ENCODE peak calls at places on chromosomes 13 and 19, in six cellular contexts. W, S, P, L, Q and I are unnamed samples.

GRCh38 chr19:10760268-10760944 is 42.5 kb downstream of the DNM2 start:
- DNase-seq in W (no peak), S (no peak), P (no peak), L (no peak), Q (no peak), I (no peak)

GRCh38 chr19:1102407-1103106 is 1.2 kb upstream of the GPX4 start:
- DNase-seq in W (peak; percentile 91), S (no peak), P (no peak), L (no peak), Q (peak; percentile 93), I (no peak)

GRCh38 chr13:36518707-36519106 is 86.4 kb downstream of the CCNA1 start:
- DNase-seq in W (no peak), S (no peak), P (no peak), L (no peak), Q (no peak), I (no peak)

GRCh38 chr19:54434862-54435174 is 14.2 kb upstream of the LENG8 start:
- DNase-seq in W (no peak), S (no peak), P (no peak), L (no peak), Q (no peak), I (no peak)

GRCh38 chr19:44754743-44755066 is 6.2 kb downstream of the BCL3 start:
- DNase-seq in W (no peak), S (no peak), P (no peak), L (no peak), Q (no peak), I (no peak)

GRCh38 chr13:98966019-98966418 is 11.8 kb downstream of the DOCK9 start:
- DNase-seq in W (no peak), S (no peak), P (no peak), L (no peak), Q (no peak), I (no peak)

GRCh38 chr13:87129602-87130300 is 541.4 kb upstream of the SLITRK5 start:
- DNase-seq in W (no peak), S (no peak), P (no peak), L (no peak), Q (no peak), I (no peak)

GRCh38 chr19:33460221-33460908 is 61.2 kb downstream of the PEPD start:
- DNase-seq in W (no peak), S (no peak), P (no peak), L (no peak), Q (no peak), I (no peak)

GRCh38 chr13:78700121-78700910 is 41.4 kb upstream of the OBI1 start:
- DNase-seq in W (no peak), S (no peak), P (no peak), L (no peak), Q (no peak), I (no peak)

GRCh38 chr19:6476155-6476895 is 5.3 kb downstream of the DENND1C start:
- DNase-seq in W (peak; percentile 88), S (peak; percentile 78), P (peak; percentile 85), L (peak; percentile 100), Q (no peak), I (no peak)

GRCh38 chr13:101869553-101869952 is 417.1 kb downstream of the ITGBL1 start:
- DNase-seq in W (no peak), S (no peak), P (no peak), L (no peak), Q (no peak), I (no peak)

GRCh38 chr13:103573446-103573845 is 507.2 kb upstream of the SLC10A2 start:
- DNase-seq in W (no peak), S (no peak), P (no peak), L (no peak), Q (no peak), I (no peak)

GRCh38 chr13:67299072-67299635 is 69.0 kb upstream of the PCDH9 start:
- DNase-seq in W (no peak), S (no peak), P (no peak), L (no peak), Q (no peak), I (no peak)

GRCh38 chr19:39599116-39599515 is 3.2 kb upstream of the LGALS13 start:
- DNase-seq in W (peak; percentile 30), S (no peak), P (peak; percentile 25), L (peak; percentile 58), Q (no peak), I (no peak)

GRCh38 chr13:43961909-43962308 is 82.2 kb downstream of the LACC1 start:
- DNase-seq in W (no peak), S (no peak), P (no peak), L (no peak), Q (no peak), I (no peak)

GRCh38 chr13:43965446-43965845 is 85.7 kb downstream of the LACC1 start:
- DNase-seq in W (no peak), S (no peak), P (no peak), L (no peak), Q (no peak), I (no peak)

GRCh38 chr13:43959291-43959690 is 79.6 kb downstream of the LACC1 start:
- DNase-seq in W (no peak), S (no peak), P (no peak), L (no peak), Q (no peak), I (no peak)

GRCh38 chr13:43963726-43964125 is 84.0 kb downstream of the LACC1 start:
- DNase-seq in W (no peak), S (no peak), P (no peak), L (no peak), Q (no peak), I (no peak)

DNA sequence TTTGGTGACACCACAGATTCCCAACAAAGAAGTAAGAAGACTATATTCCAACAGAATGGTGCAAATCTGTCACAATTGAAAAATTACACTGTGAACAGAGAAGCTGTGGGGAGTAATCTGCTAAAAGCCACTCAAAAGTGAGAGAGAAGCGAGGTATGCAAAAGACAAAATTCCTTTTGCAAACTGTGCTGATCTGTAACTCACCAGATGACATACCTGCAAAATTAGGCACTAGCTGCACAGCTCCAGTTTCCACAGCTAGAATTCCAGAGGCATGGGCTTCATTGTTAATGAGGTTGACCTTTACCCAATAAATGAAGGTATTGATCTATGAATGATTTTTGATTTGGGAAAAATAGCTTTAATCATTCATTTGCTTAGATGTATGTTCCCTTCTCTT is 85.0 kb downstream of the LACC1 start:
- DNase-seq in W (no peak), S (no peak), P (no peak), L (no peak), Q (no peak), I (no peak)
- TF ChIP-seq POLR2A in W (no peak), S (no peak), P (no peak), L (no peak), Q (no peak), I (no peak)

DNA sequence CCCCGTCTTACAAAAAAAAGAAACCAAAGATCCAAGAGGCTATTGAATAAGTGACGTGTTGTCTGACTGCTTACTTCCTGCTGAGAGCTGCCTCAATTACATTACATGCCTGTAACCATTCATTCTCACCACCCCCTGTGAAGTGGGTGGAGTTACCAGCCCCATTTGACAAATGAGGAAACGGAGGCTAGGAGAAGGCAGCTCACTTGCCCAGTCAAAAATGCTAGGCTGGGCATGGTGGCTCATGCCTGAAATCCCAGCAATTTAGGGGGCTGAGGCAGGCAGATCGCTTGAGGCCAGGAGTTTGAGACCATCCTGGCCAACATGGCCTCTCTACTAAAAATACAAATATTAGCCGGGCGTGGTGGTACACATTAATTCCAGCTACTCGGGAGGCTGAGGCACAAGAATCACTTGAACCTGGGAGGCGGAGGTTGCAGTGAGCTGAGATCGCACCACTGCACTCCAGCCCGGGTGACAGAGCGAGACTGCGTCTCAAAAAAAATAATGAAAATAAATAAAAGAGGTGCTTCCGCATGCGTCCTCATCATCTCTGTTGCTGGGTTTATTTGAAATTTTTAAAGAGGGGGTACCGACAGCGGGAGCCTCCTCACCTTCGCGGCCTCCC is 499 bp downstream of the LSM7 start:
- DNase-seq in W (peak; percentile 32), S (peak; percentile 71), P (no peak), L (no peak), Q (peak; percentile 86), I (peak; percentile 62)
- TF ChIP-seq TAF1 in W (no peak), S (peak; percentile 40), P (peak; percentile 25), L (peak; percentile 39), Q (no peak), I (peak; percentile 22)

GRCh38 chr19:27906081-27906480 is 1306.9 kb downstream of the UQCRFS1 start:
- DNase-seq in W (no peak), S (no peak), P (no peak), L (no peak), Q (no peak), I (no peak)

GRCh38 chr19:27909861-27910260 is 1303.1 kb downstream of the UQCRFS1 start:
- DNase-seq in W (no peak), S (no peak), P (no peak), L (no peak), Q (no peak), I (no peak)

GRCh38 chr19:27901078-27901477 is 1311.9 kb downstream of the UQCRFS1 start:
- DNase-seq in W (no peak), S (no peak), P (no peak), L (no peak), Q (no peak), I (no peak)

GRCh38 chr19:27909185-27909840 is 1303.6 kb downstream of the UQCRFS1 start:
- DNase-seq in W (no peak), S (no peak), P (no peak), L (no peak), Q (no peak), I (no peak)

DNA sequence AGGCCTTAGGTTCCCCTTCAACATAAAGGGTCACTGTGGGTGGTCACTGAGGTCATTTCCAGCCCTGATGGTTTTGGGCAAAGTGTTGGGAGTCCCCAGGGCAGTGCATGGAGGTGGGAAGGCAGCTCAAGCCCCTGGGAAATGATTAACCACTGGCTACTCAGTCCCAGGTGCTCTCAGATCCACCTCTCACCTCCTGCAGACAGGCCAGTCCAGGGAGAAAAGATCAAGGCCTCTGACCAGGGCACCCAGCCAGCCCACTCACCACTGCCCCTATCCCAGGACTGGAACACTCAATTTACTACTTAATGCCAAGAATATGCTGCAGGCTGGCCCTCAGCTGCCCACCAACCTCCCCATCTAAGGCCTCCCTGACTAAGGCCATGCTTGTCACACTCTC is 1307.9 kb downstream of the UQCRFS1 start:
- DNase-seq in W (no peak), S (no peak), P (no peak), L (no peak), Q (no peak), I (no peak)
- TF ChIP-seq POLR2AphosphoS5 in W (no peak), S (no peak), P (no peak), L (no peak), Q (no peak), I (no peak)

GRCh38 chr19:49870309-49870901 is 3.0 kb upstream of the PNKP start:
- DNase-seq in W (no peak), S (no peak), P (no peak), L (no peak), Q (no peak), I (no peak)
- TF ChIP-seq POLR2A in W (no peak), S (no peak), P (no peak), L (no peak), Q (no peak), I (no peak)

DNA sequence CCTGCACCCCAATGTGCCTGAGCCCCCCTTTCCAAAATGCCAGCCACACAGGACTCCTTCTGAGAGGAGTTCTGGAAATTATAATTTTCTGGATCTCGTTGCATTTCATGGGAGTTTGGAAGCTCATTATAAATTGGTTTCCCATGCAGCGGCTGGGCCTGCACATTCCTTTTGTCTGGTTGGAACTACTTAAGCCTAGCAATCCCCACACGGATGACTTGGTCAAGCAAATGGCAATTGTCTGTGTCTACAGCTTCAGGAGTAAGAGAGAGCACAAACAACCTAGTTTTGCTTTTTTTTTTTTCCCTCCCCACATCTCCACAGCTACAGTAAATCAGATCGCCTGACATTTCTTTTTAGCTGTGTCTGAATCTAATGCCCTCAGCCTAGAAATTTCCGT is 15.2 kb downstream of the PCDH8 start:
- DNase-seq in W (no peak), S (no peak), P (no peak), L (no peak), Q (no peak), I (no peak)
- TF ChIP-seq TAF1 in W (no peak), S (no peak), P (no peak), L (no peak), Q (no peak), I (no peak)